ENCODE peak calls at places on chromosomes 2 and 18, in ten cellular contexts. Q is psoas muscle, Y is endodermal cell, U is neuronal stem cell, S is K562, X is A549, V is RWPE1, K is GM23338, C is substantia nigra, P is sigmoid colon. G is an unnamed sample.

GRCh38 chr2:191150451-191151314 is at the start of gene STAT4:
- DNase-seq in K (peak; percentile 87), P (peak; percentile 65), C (no peak), Y (peak; percentile 88), S (peak; percentile 4), X (peak; percentile 67), U (no peak), V (no peak), Q (no peak), G (peak; percentile 19)

GRCh38 chr2:212864186-212864585 is 287.2 kb downstream of the IKZF2 start:
- DNase-seq in S (no peak), C (no peak), Y (no peak), K (no peak), Q (no peak), V (no peak), P (no peak), X (no peak), U (no peak), G (no peak)

GRCh38 chr2:149219853-149220252 is 110.5 kb upstream of the LYPD6 start:
- DNase-seq in X (no peak), P (no peak), V (no peak), Q (no peak), C (no peak), U (no peak), Y (no peak), K (no peak), S (peak; percentile 23), G (no peak)

GRCh38 chr2:215218587-215219577 is 80.5 kb upstream of the ABCA12 start:
- DNase-seq in X (no peak), C (no peak), P (no peak), V (peak; percentile 36), U (no peak), K (no peak), S (no peak), Y (no peak), Q (no peak), G (no peak)

GRCh38 chr2:143717053-143717452 is 587.8 kb downstream of the ARHGAP15 start:
- DNase-seq in V (no peak), S (no peak), U (no peak), C (no peak), X (no peak), Y (no peak), P (no peak), Q (no peak), K (no peak), G (no peak)

GRCh38 chr18:12463191-12463590 is 55.5 kb downstream of the PRELID3A start:
- DNase-seq in X (no peak), C (no peak), U (no peak), Q (no peak), V (no peak), S (no peak), Y (peak; percentile 53), K (peak; percentile 50), P (no peak), G (no peak)

GRCh38 chr2:133240505-133241230 is 327.6 kb downstream of the NCKAP5 start:
- DNase-seq in U (no peak), C (no peak), X (no peak), P (no peak), V (no peak), Y (no peak), K (no peak), Q (no peak), S (no peak), G (no peak)

GRCh38 chr2:9941196-9941995 is 10.1 kb upstream of the GRHL1 start:
- DNase-seq in U (no peak), C (no peak), X (no peak), Y (peak; percentile 62), V (peak; percentile 51), K (peak; percentile 37), P (no peak), Q (no peak), S (peak; percentile 52), G (no peak)

GRCh38 chr2:176167398-176167797 is 10.3 kb downstream of the HOXD3 start:
- DNase-seq in V (no peak), U (no peak), X (no peak), Y (no peak), Q (no peak), K (no peak), S (no peak), C (no peak), P (no peak), G (no peak)

GRCh38 chr2:176169711-176170110 is 12.6 kb downstream of the HOXD3 start:
- DNase-seq in V (no peak), Q (no peak), U (no peak), K (no peak), Y (no peak), S (no peak), C (no peak), P (no peak), X (no peak), G (no peak)

GRCh38 chr2:176170606-176171005 is 13.5 kb downstream of the HOXD3 start:
- DNase-seq in C (no peak), K (peak; percentile 15), X (no peak), Q (no peak), V (no peak), U (no peak), Y (no peak), S (no peak), P (no peak), G (no peak)

GRCh38 chr2:176171331-176172006 is 14.4 kb downstream of the HOXD3 start:
- DNase-seq in K (peak; percentile 77), S (no peak), Q (no peak), X (no peak), V (no peak), Y (peak; percentile 85), P (peak; percentile 69), U (no peak), C (no peak), G (no peak)

GRCh38 chr2:176169181-176169580 is 12.1 kb downstream of the HOXD3 start:
- DNase-seq in U (no peak), P (no peak), Q (no peak), K (no peak), Y (no peak), X (no peak), C (no peak), S (no peak), V (no peak), G (no peak)
- H3K27ac ChIP-seq in U (no peak overlapping the region), P (no peak overlapping the region), Q (no peak overlapping the region), K (no peak overlapping the region), Y (no peak overlapping the region), X (no peak overlapping the region), C (no peak overlapping the region), S (no peak overlapping the region), V (no peak overlapping the region), G (no peak overlapping the region)

GRCh38 chr18:48371854-48372598 is 37.2 kb downstream of the ZBTB7C start:
- DNase-seq in V (no peak), X (no peak), P (no peak), C (no peak), S (no peak), U (no peak), Q (no peak), K (no peak), Y (peak; percentile 28), G (no peak)

GRCh38 chr18:48376406-48376805 is 32.8 kb downstream of the ZBTB7C start:
- DNase-seq in Q (no peak), C (no peak), K (peak; percentile 46), V (no peak), Y (peak; percentile 76), U (peak; percentile 31), X (no peak), S (no peak), P (no peak), G (no peak)

GRCh38 chr18:48375150-48375790 is 33.9 kb downstream of the ZBTB7C start:
- DNase-seq in K (no peak), Q (no peak), U (no peak), X (no peak), V (no peak), C (no peak), P (no peak), Y (no peak), S (no peak), G (no peak)

GRCh38 chr18:48376934-48377333 is 32.2 kb downstream of the ZBTB7C start:
- DNase-seq in K (no peak), X (no peak), S (no peak), V (no peak), C (no peak), Y (no peak), U (no peak), Q (no peak), P (no peak), G (no peak)

DNA sequence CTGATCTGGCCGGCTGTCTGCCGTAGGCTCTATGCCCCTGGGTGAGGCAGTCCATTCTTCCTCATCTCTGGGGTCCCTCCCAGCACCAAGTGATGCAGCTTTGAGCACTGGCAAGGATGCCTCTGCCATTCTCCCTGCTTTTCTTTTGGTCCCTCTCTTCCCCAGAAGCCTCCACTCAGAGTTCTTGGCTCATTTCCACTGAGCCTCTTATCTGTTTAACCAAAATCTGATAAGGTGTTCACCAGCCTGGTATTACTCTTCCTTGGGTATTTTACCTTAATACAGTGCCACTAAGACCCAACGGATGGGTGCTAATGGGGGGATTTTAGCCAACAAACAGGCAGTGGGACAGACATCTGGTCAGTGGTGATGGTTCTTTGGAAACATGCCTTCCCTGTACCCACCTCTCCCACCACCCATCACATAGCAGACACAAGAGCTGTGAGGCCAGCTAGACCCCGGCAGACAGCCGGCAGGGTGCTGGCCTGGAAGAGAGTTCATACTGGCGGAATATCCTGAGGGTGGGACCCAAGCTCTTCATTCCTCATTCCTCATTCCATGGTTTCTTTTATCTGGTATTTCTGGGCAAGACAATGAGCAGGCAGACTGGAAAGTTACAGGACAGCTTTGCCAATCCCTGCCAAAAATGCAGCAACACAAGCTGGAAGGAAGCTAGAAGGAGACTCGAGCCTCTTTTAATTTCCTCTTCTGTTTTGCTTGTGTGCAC is 34.6 kb downstream of the ZBTB7C start:
- DNase-seq in C (no peak), Q (no peak), K (no peak), P (no peak), U (no peak), S (no peak), X (no peak), Y (no peak), V (no peak), G (no peak)
- H3K27ac ChIP-seq in C (no peak overlapping the region), Q (no peak overlapping the region), K (no peak overlapping the region), P (no peak overlapping the region), U (no peak overlapping the region), S (no peak overlapping the region), X (no peak overlapping the region), Y (no peak overlapping the region), V (no peak overlapping the region), G (no peak overlapping the region)

DNA sequence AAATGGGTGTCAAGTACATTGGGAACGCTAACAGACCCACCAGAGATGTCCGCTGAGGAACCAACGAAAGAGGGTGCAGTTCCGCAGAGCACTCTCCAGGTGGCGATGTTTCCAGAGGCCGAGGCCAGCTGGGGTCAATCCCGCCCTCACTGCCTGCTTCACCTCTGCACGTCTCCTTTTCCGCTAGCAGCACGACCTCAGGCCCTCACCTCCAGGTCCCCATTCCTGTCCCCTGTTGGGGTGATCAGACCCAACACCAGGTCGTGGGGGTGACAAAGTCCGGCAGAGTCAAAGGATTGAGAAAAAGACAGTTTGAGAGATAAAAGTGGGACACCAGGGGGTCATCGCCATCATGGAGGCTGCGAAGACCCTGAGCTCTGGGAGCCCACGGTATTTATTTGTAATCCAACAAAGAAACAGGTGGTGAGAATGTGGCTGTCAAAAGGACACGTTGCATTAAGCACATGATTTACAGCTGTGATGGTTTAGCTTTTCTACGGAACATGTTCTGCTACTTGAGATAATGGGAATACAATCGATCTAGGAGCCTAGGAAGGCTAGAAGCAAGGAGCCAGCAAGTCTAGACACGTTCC is 27.3 kb downstream of the ZAP70 start:
- DNase-seq in P (no peak), U (peak; percentile 37), Y (peak; percentile 89), X (peak; percentile 65), S (peak; percentile 83), K (peak; percentile 88), Q (no peak), V (peak; percentile 36), C (no peak), G (peak; percentile 45)
- H3K27ac ChIP-seq in P (no peak overlapping the region), U (no peak overlapping the region), Y (no peak overlapping the region), X (no peak overlapping the region), S (peak overlapping the region; percentile 19), K (no peak overlapping the region), Q (no peak overlapping the region), V (no peak overlapping the region), C (no peak overlapping the region), G (no peak overlapping the region)

DNA sequence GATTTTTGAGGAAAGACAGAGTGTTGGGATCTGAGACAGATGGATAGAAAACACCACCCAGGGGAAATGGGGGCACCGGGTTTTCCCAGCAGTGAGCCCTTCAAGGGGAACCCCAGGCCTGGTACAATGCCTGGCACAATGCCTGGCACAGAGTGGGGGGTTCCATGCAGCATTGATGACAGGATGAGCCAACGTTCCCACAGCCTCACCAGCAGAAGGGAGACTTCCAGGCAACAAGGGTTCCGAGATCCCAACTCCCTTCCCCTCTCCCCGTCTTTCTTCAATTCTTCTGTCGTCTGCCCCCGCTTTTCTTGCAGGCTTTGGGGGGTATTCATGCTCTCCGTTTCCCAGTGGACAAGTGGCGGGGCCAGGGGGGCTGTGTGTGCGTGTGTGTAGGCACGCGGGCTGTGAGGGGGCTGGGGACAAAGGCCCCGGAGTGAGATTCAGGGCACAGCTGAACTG is 132.1 kb upstream of the HAAO start:
- DNase-seq in Y (no peak), Q (peak; percentile 53), S (no peak), V (no peak), U (no peak), C (no peak), P (no peak), X (no peak), K (no peak), G (no peak)
- H3K27ac ChIP-seq in Y (peak overlapping the region; percentile 80), Q (peak overlapping the region; percentile 81), S (peak overlapping the region; percentile 91), V (peak overlapping the region; percentile 85), U (peak overlapping the region; percentile 98), C (no peak overlapping the region), P (peak overlapping the region; percentile 88), X (peak overlapping the region; percentile 16), K (peak overlapping the region; percentile 90), G (peak overlapping the region; percentile 90)

G was measured in heart right ventricle.